ENCODE peak calls at places on chromosomes 13 and 19, in four cellular contexts. A is PC-9, F is Peyer's patch, E is body of pancreas. L is an unnamed sample. For H3K9me3, the result is how much of the 10 kb centered on the place peaks cover.

GRCh38 chr19:364496-365287 is 20.1 kb upstream of the MIER2 start:
- DNase-seq in A (no peak), F (peak), E (no peak), L (no peak)

GRCh38 chr13:108342369-108343289 is 73.1 kb downstream of the TNFSF13B start:
- DNase-seq in A (no peak), F (no peak), E (no peak), L (peak)

GRCh38 chr13:80237646-80238045 is 103.3 kb downstream of the SPRY2 start:
- DNase-seq in A (no peak), F (no peak), E (no peak), L (no peak)

GRCh38 chr13:38498271-38498670 is 148.6 kb downstream of the UFM1 start:
- DNase-seq in A (no peak), F (no peak), E (no peak), L (no peak)

GRCh38 chr13:60164490-60164889 is 762 bp upstream of the DIAPH3 start:
- DNase-seq in A (no peak), F (no peak), E (peak), L (no peak)

GRCh38 chr13:107069107-107069776 is 501.3 kb upstream of the ARGLU1 start:
- DNase-seq in A (peak), F (no peak), E (no peak), L (no peak)

GRCh38 chr19:21947775-21948174 is 63.0 kb downstream of the ZNF208 start:
- DNase-seq in A (no peak), F (no peak), E (no peak), L (no peak)

GRCh38 chr19:4369109-4369887 is 25.9 kb downstream of the MPND start:
- DNase-seq in A (no peak), F (peak), E (peak), L (peak)

GRCh38 chr19:29326351-29326750 is 113.4 kb upstream of the UQCRFS1 start:
- DNase-seq in A (no peak), F (no peak), E (no peak), L (no peak)

GRCh38 chr19:16293133-16294085 is 31.2 kb upstream of the KLF2 start:
- DNase-seq in A (peak), F (peak), E (peak), L (no peak)

GRCh38 chr19:39327990-39328705 is 7.5 kb upstream of the LRFN1 start:
- DNase-seq in A (peak), F (peak), E (peak), L (peak)

GRCh38 chr13:50437252-50437651 is 406.2 kb downstream of the DLEU7 start:
- DNase-seq in A (no peak), F (no peak), E (no peak), L (no peak)

GRCh38 chr19:31356587-31357314 is 7.5 kb upstream of the TSHZ3 start:
- DNase-seq in A (no peak), F (no peak), E (peak), L (peak)

GRCh38 chr19:39498262-39499081 is at the start of gene DLL3:
- DNase-seq in A (no peak), F (no peak), E (no peak), L (no peak)

GRCh38 chr19:23778566-23778965 is 19.9 kb upstream of the ZNF681 start:
- DNase-seq in A (no peak), F (no peak), E (no peak), L (no peak)

GRCh38 chr13:27194895-27195764 is 23.5 kb upstream of the USP12 start:
- DNase-seq in A (peak), F (no peak), E (no peak), L (no peak)

GRCh38 chr13:60139272-60139671 is 24.5 kb downstream of the DIAPH3 start:
- DNase-seq in A (no peak), F (no peak), E (no peak), L (no peak)

GRCh38 chr19:49442793-49443365 is 1.6 kb upstream of the SLC17A7 start:
- DNase-seq in A (peak), F (peak), E (peak), L (peak)

GRCh38 chr13:38872693-38873092 is 117.9 kb downstream of the STOML3 start:
- DNase-seq in A (no peak), F (no peak), E (peak), L (peak)

GRCh38 chr13:39603424-39603947 is 493 bp upstream of the LHFPL6 start:
- DNase-seq in A (no peak), F (no peak), E (peak), L (no peak)

GRCh38 chr19:46984077-46985010 is 35.3 kb upstream of the NPAS1 start:
- DNase-seq in A (peak), F (peak), E (peak), L (no peak)

GRCh38 chr19:51111606-51112005 is 3.4 kb upstream of the CTU1 start:
- DNase-seq in A (no peak), F (no peak), E (no peak), L (no peak)

GRCh38 chr13:66117573-66117972 is 1112.6 kb downstream of the PCDH9 start:
- DNase-seq in A (no peak), F (no peak), E (no peak), L (no peak)

GRCh38 chr19:48506138-48506733 is 5.4 kb downstream of the LMTK3 start:
- DNase-seq in A (peak), F (no peak), E (no peak), L (no peak)

GRCh38 chr13:31394491-31394890 is 194.7 kb downstream of the B3GLCT start:
- DNase-seq in A (no peak), F (no peak), E (no peak), L (no peak)

GRCh38 chr13:52846567-52847321 is 1.7 kb downstream of the PCDH8 start:
- DNase-seq in A (no peak), F (peak), E (peak), L (no peak)

GRCh38 chr13:108915634-108916497 is 286.5 kb downstream of the MYO16 start:
- DNase-seq in A (peak), F (peak), E (peak), L (peak)

GRCh38 chr13:111177803-111178389 is 62.8 kb downstream of the ARHGEF7 start:
- DNase-seq in A (peak), F (no peak), E (no peak), L (no peak)

GRCh38 chr13:97125051-97125809 is 96.9 kb upstream of the MBNL2 start:
- DNase-seq in A (peak), F (no peak), E (peak), L (no peak)

GRCh38 chr13:67228031-67228430 is 2.1 kb downstream of the PCDH9 start:
- DNase-seq in A (no peak), F (no peak), E (no peak), L (no peak)

DNA sequence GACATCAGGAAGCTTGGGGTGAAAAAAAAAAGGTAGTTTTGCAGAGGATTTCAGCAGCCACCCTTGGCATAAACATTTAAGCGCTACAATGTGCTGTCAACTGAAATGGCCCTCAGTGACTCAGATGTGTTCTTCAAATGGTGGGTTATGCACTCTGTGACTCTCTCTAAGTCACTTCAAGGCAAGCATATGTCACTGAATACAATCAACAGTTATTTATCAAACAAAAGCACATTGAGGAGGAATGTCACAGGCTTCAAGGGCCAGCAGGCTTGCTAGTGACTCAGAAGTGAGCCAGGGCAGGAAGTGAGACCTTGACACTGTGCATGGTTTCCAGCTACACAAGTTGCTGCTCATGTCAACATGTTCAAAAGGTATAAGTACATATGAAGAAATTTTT is 523.7 kb upstream of the HTR2A start:
- DNase-seq in A (no peak), F (no peak), E (no peak), L (no peak)
- TF ChIP-seq CTCF in A (no peak), F (no peak), E (no peak), L (no peak)

GRCh38 chr13:98854448-98854847 is 102.0 kb upstream of the SLC15A1 start:
- DNase-seq in A (no peak), F (no peak), E (no peak), L (no peak)
- H3K27ac ChIP-seq in A (no peak), F (no peak), E (no peak), L (no peak)

GRCh38 chr13:113960276-113960948 is 13.5 kb downstream of the C13orf46 start:
- DNase-seq in A (no peak), F (no peak), E (no peak), L (no peak)
- H3K9me3 ChIP-seq in A (under half), F (under half), E (under half), L (under half)

GRCh38 chr19:44553478-44554171 is 24.1 kb upstream of the CEACAM20 start:
- DNase-seq in A (no peak), F (no peak), E (no peak), L (no peak)

GRCh38 chr19:44554641-44555246 is 25.3 kb upstream of the CEACAM20 start:
- DNase-seq in A (no peak), F (no peak), E (no peak), L (no peak)

GRCh38 chr19:44551850-44552249 is 22.4 kb upstream of the CEACAM20 start:
- DNase-seq in A (no peak), F (no peak), E (no peak), L (no peak)

GRCh38 chr19:44549507-44549906 is 20.0 kb upstream of the CEACAM20 start:
- DNase-seq in A (no peak), F (no peak), E (no peak), L (no peak)

DNA sequence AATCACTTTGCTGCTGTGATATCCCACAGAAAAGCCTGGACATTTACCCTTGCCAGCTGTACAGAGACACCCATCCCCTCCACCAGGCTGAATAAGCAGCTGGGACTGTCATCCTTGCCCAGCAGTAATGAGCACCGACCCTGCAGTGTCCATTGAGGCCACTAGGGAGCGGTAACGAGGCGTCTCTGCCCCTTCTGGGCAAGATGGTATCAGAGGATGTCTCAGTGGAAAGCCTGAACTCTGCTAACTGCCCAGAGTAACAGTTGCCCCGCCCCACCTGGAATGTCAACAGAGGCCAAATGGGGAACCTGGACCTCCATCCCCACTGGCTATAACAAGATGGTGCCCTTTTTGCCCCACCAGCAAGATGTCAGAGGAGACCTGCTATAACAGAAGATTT is 22.8 kb upstream of the CEACAM20 start:
- DNase-seq in A (peak), F (peak), E (no peak), L (no peak)
- TF ChIP-seq CTCF in A (peak), F (no peak), E (peak), L (no peak)

GRCh38 chr19:2461751-2462634 is 5.2 kb upstream of the LMNB2 start:
- DNase-seq in A (no peak), F (peak), E (peak), L (peak)
- H3K27ac ChIP-seq in A (no peak), F (no peak), E (no peak), L (no peak)

L was measured in CD4-positive, alpha-beta T cell.